ENCODE peak calls at places on chromosomes 7 and 10, in six cellular contexts. M, F, U, C, G and X are unnamed samples.

GRCh38 chr10:114322344-114322743 is 82.0 kb downstream of the AFAP1L2 start:
- DNase-seq in M (no peak), G (no peak), U (no peak), C (no peak), F (no peak), X (no peak)

GRCh38 chr10:121185816-121186215 is 334.7 kb downstream of the WDR11 start:
- DNase-seq in M (no peak), F (no peak), C (no peak), U (no peak), G (no peak), X (no peak)

GRCh38 chr10:97564776-97565175 is 7.8 kb upstream of the ANKRD2 start:
- DNase-seq in M (no peak), C (no peak), G (no peak), U (no peak), F (no peak), X (no peak)

GRCh38 chr7:153002164-153002563 is 242.6 kb downstream of the ACTR3B start:
- DNase-seq in F (no peak), G (no peak), U (no peak), C (peak), M (no peak), X (no peak)

GRCh38 chr10:64113796-64114195 is 592.6 kb downstream of the REEP3 start:
- DNase-seq in G (no peak), F (no peak), C (peak), M (no peak), U (no peak), X (no peak)

GRCh38 chr10:78556700-78557432 is 511.9 kb upstream of the ZMIZ1 start:
- DNase-seq in C (no peak), M (no peak), U (peak), F (no peak), G (no peak), X (no peak)

GRCh38 chr10:26430641-26431163 is 7.4 kb upstream of the APBB1IP start:
- DNase-seq in G (no peak), C (no peak), M (no peak), F (no peak), U (peak), X (peak)

GRCh38 chr10:9643782-9644181 is 1373.9 kb upstream of the CELF2 start:
- DNase-seq in F (no peak), M (no peak), C (no peak), U (no peak), G (no peak), X (no peak)

GRCh38 chr10:94489107-94489506 is 56.5 kb upstream of the HELLS start:
- DNase-seq in F (no peak), U (no peak), M (no peak), G (no peak), C (peak), X (no peak)

GRCh38 chr7:116101709-116102108 is 71.1 kb upstream of the TFEC start:
- DNase-seq in C (no peak), G (no peak), M (no peak), U (no peak), F (no peak), X (no peak)

GRCh38 chr7:45163692-45164052 is 6.1 kb downstream of the RAMP3 start:
- DNase-seq in G (no peak), M (no peak), U (no peak), C (no peak), F (no peak), X (no peak)

GRCh38 chr10:5601826-5602225 is 64.6 kb downstream of the ASB13 start:
- DNase-seq in M (no peak), C (no peak), F (no peak), U (no peak), G (no peak), X (no peak)

GRCh38 chr10:52353960-52354394 is 39.9 kb downstream of the DKK1 start:
- DNase-seq in M (no peak), U (no peak), F (no peak), C (no peak), G (no peak), X (no peak)

GRCh38 chr7:55552320-55553086 is 19.8 kb downstream of the VOPP1 start:
- DNase-seq in C (no peak), G (no peak), M (peak), F (no peak), U (no peak), X (no peak)

GRCh38 chr7:34939175-34939574 is 98.1 kb downstream of the DPY19L1 start:
- DNase-seq in C (peak), G (no peak), M (no peak), F (no peak), U (no peak), X (no peak)

GRCh38 chr10:71757450-71757918 is 15.8 kb downstream of the VSIR start:
- DNase-seq in F (peak), U (no peak), G (no peak), C (no peak), M (no peak), X (no peak)

GRCh38 chr10:78194539-78195402 is 161.1 kb downstream of the RPS24 start:
- DNase-seq in C (no peak), G (no peak), M (no peak), F (no peak), U (no peak), X (no peak)

GRCh38 chr7:149789101-149789500 is 15.7 kb upstream of the ZNF467 start:
- DNase-seq in U (no peak), G (no peak), F (no peak), C (no peak), M (no peak), X (no peak)

GRCh38 chr7:108603922-108604684 is 34.4 kb downstream of the DNAJB9 start:
- DNase-seq in G (no peak), M (no peak), F (no peak), U (no peak), C (no peak), X (no peak)

DNA sequence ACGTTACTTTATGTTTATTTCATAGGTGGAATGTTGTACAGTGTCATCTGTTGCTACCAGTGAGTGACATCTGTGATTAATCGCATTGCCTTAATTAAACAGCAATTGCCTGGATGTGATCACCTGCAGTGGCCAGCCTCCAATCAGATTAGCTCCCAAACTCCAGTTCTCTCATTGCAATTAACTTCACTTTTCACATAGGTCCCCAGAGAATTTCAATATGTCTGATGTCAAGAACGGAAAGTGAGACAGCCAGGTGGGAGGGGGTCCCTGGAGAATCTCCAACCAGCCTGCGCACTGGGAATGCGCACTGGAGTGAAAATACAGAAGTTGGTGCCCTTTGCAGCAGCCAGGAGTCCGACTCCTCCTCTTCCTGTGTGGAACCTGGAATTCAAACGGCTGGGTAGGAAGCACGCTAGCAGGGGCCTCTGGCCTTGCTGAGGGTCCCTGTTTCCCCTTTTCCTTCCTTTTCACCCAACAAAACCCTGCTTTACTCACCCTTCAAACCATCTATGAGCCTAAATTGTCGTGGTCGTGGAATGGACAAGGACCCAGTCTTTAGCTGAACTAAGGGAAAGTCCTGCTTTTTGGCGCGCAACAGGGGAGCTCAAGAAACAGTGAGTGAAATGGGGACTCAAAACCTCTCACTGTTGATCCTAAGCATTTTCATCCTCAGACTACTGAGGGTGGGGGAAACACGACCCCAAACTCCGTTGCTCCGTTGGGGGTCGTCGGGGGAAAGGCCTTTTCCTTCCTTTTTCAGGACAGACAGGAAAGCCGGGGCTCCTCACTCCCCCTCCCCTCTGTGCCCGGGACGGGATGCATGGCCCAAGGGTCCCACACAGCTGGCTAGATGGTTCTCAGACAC is 1355.5 kb upstream of the LRRTM3 start:
- DNase-seq in G (no peak), C (peak), U (peak), M (peak), F (peak), X (no peak)
- H3K27ac ChIP-seq in G (peak), C (peak), U (peak), M (peak), F (no peak), X (no peak)

GRCh38 chr7:117806011-117806410 is 67.2 kb downstream of the CTTNBP2 start:
- DNase-seq in M (no peak), C (no peak), F (no peak), U (no peak), G (no peak), X (no peak)

GRCh38 chr7:117808910-117809705 is 64.1 kb downstream of the CTTNBP2 start:
- DNase-seq in C (no peak), G (no peak), U (no peak), F (no peak), M (no peak), X (no peak)

GRCh38 chr7:117809958-117810357 is 63.3 kb downstream of the CTTNBP2 start:
- DNase-seq in M (no peak), U (no peak), F (no peak), C (peak), G (no peak), X (no peak)

GRCh38 chr7:117807688-117808087 is 65.6 kb downstream of the CTTNBP2 start:
- DNase-seq in U (no peak), F (no peak), G (no peak), C (no peak), M (no peak), X (no peak)

DNA sequence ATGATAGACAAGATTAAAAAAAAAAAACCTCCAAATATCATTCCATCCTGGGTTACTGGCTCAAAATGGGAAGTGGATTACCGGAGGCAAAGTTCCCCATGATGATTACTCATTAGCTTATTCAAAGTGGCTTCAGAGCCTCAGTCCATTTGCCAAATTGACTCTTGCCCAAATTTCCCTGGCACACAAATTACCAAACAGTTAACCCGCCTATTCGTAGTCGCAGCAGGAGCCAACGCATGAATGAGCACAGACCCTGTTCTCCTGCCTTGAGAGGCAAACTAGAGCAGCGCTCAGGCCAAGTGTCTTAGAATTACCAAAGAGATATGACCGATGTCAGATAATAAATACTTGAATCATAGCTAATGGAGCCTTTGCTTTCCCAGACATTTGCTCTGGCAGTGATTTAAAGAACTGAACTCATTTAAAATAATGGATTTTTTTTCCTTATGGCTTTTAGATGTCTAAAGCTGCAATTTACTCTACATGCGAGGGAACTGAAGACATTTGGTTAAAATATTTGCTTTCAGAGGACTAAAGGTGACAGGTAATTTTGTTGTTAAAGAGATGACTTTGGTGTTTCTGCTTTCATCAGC is 64.9 kb downstream of the CTTNBP2 start:
- DNase-seq in M (peak), G (no peak), U (no peak), C (no peak), F (peak), X (no peak)
- H3K4me3 ChIP-seq in M (no peak), G (no peak), U (no peak), C (no peak), F (no peak), X (no peak)

GRCh38 chr7:90349305-90349704 is 2.8 kb downstream of the GTPBP10 start:
- DNase-seq in C (no peak), G (no peak), F (no peak), U (no peak), M (no peak), X (no peak)

GRCh38 chr7:90346326-90347125 is at the start of gene GTPBP10:
- DNase-seq in F (peak), M (peak), G (peak), U (peak), C (peak), X (peak)

GRCh38 chr7:90347759-90348158 is 1.2 kb downstream of the GTPBP10 start:
- DNase-seq in M (no peak), U (peak), G (no peak), C (no peak), F (no peak), X (no peak)

GRCh38 chr7:90345016-90345415 is 1.5 kb upstream of the GTPBP10 start:
- DNase-seq in C (no peak), U (no peak), F (no peak), M (no peak), G (no peak), X (no peak)

GRCh38 chr7:90345548-90346319 is 782 bp upstream of the GTPBP10 start:
- DNase-seq in F (no peak), G (no peak), M (no peak), C (peak), U (peak), X (no peak)
- TF ChIP-seq POLR2AphosphoS5 in F (no peak), G (no peak), M (no peak), C (no peak), U (no peak), X (no peak)

GRCh38 chr7:25619963-25620799 is 391.9 kb upstream of the NPVF start:
- DNase-seq in G (no peak), C (no peak), F (peak), M (peak), U (peak), X (no peak)
- H3K27ac ChIP-seq in G (no peak), C (no peak), F (no peak), M (peak), U (peak), X (no peak)

GRCh38 chr7:51629206-51629605 is 312.6 kb upstream of the COBL start:
- DNase-seq in M (no peak), F (no peak), C (no peak), U (no peak), G (no peak), X (no peak)
- H3K4me3 ChIP-seq in M (no peak), F (no peak), C (no peak), U (no peak), G (no peak), X (no peak)

GRCh38 chr7:33529070-33529469 is 376.3 kb upstream of the BMPER start:
- DNase-seq in C (no peak), G (no peak), U (no peak), M (no peak), F (no peak), X (no peak)
- TF ChIP-seq POLR2AphosphoS5 in C (no peak), G (no peak), U (no peak), M (no peak), F (no peak), X (no peak)

GRCh38 chr10:102648889-102649752 is 4.8 kb downstream of the TRIM8 start:
- DNase-seq in C (peak), U (no peak), F (no peak), M (peak), G (no peak), X (no peak)

GRCh38 chr10:102648269-102648888 is 4.1 kb downstream of the TRIM8 start:
- DNase-seq in G (no peak), M (no peak), C (no peak), F (no peak), U (no peak), X (no peak)

GRCh38 chr10:102651455-102652169 is 7.3 kb downstream of the TRIM8 start:
- DNase-seq in U (no peak), G (no peak), M (no peak), C (no peak), F (no peak), X (no peak)

GRCh38 chr10:102650655-102651454 is 6.6 kb downstream of the TRIM8 start:
- DNase-seq in F (no peak), G (no peak), U (no peak), M (no peak), C (no peak), X (no peak)

GRCh38 chr10:102649770-102650654 is 5.7 kb downstream of the TRIM8 start:
- DNase-seq in F (no peak), G (no peak), U (no peak), M (no peak), C (peak), X (no peak)
- H3K27ac ChIP-seq in F (peak), G (no peak), U (no peak), M (peak), C (peak), X (peak)